ENCODE peak calls at places on chromosomes 4 and X, in nine cellular contexts. I, W, H, O, Q, Z, T, P and E are unnamed samples.
A peak's percentile ranks its signal among the peaks of the same experiment; 100 is the strongest.

GRCh38 chr4:4416981-4417380 is 30.1 kb downstream of the NSG1 start:
- DNase-seq in P (no peak), Q (no peak), Z (no peak), H (no peak), W (no peak), T (no peak), O (peak; percentile 36), I (no peak), E (no peak)

GRCh38 chr4:184402239-184402638 is 72.1 kb downstream of the IRF2 start:
- DNase-seq in Z (no peak), H (no peak), O (no peak), T (no peak), I (no peak), Q (no peak), W (no peak), P (no peak), E (no peak)

GRCh38 chr4:41209187-41209586 is 5.2 kb downstream of the APBB2 start:
- DNase-seq in I (peak; percentile 71), Q (no peak), W (peak; percentile 71), O (no peak), Z (no peak), H (no peak), P (no peak), T (peak; percentile 62), E (no peak)

GRCh38 chrX:34578237-34578636 is 78.8 kb downstream of the TMEM47 start:
- DNase-seq in T (peak; percentile 21), H (no peak), P (peak; percentile 71), W (no peak), Z (no peak), O (no peak), Q (peak; percentile 24), I (no peak), E (no peak)

GRCh38 chrX:130120321-130120731 is 10.0 kb upstream of the ELF4 start:
- DNase-seq in Z (peak; percentile 28), W (no peak), P (no peak), T (no peak), H (no peak), I (no peak), Q (no peak), O (no peak), E (no peak)

GRCh38 chr4:10403633-10404445 is 53.4 kb downstream of the ZNF518B start:
- DNase-seq in Z (no peak), I (no peak), H (no peak), T (peak; percentile 15), O (no peak), P (peak; percentile 71), Q (no peak), W (peak; percentile 27), E (no peak)

GRCh38 chr4:2352171-2352570 is 66.3 kb downstream of the ZFYVE28 start:
- DNase-seq in O (no peak), W (no peak), H (no peak), T (no peak), P (no peak), I (peak; percentile 35), Q (no peak), Z (no peak), E (no peak)

GRCh38 chrX:46796574-46797191 is 37.8 kb upstream of the SLC9A7 start:
- DNase-seq in P (peak; percentile 81), T (peak; percentile 51), Q (no peak), Z (peak; percentile 69), W (peak; percentile 73), I (peak; percentile 78), H (peak; percentile 19), O (no peak), E (peak; percentile 22)

GRCh38 chrX:44580466-44580865 is 37.8 kb upstream of the FUNDC1 start:
- DNase-seq in Q (no peak), T (peak; percentile 73), W (no peak), P (peak; percentile 63), I (no peak), H (no peak), Z (no peak), O (no peak), E (no peak)

GRCh38 chrX:11180571-11180970 is 69.4 kb downstream of the HCCS start:
- DNase-seq in Z (no peak), I (no peak), W (no peak), P (peak; percentile 11), T (peak; percentile 13), H (no peak), Q (no peak), O (no peak), E (no peak)

GRCh38 chr4:94669672-94670664 is 87.8 kb upstream of the BMPR1B start:
- DNase-seq in P (peak; percentile 48), Q (no peak), Z (no peak), O (no peak), W (no peak), H (no peak), T (no peak), I (no peak), E (no peak)

GRCh38 chr4:183291070-183291469 is 29.0 kb downstream of the CLDN22 start:
- DNase-seq in T (no peak), W (no peak), H (no peak), I (no peak), P (no peak), Q (no peak), O (no peak), Z (no peak), E (no peak)

GRCh38 chr4:112817933-112818921 is 181.3 kb downstream of the LARP7 start:
- DNase-seq in P (peak; percentile 94), T (peak; percentile 90), Q (peak; percentile 75), O (peak; percentile 82), W (peak; percentile 34), I (no peak), Z (peak; percentile 42), H (peak; percentile 48), E (peak; percentile 78)

GRCh38 chrX:72019487-72019886 is 108.8 kb downstream of the NHSL2 start:
- DNase-seq in T (no peak), W (peak; percentile 13), Z (no peak), H (no peak), O (peak; percentile 46), Q (no peak), I (no peak), P (no peak), E (no peak)

GRCh38 chr4:1612278-1613098 is 71.6 kb downstream of the FAM53A start:
- DNase-seq in I (peak; percentile 30), T (no peak), P (no peak), Q (no peak), H (no peak), W (no peak), Z (no peak), O (no peak), E (no peak)

GRCh38 chr4:111773858-111774257 is 371.4 kb upstream of the FAM241A start:
- DNase-seq in Q (no peak), P (peak; percentile 13), H (no peak), O (no peak), T (no peak), W (no peak), I (no peak), Z (no peak), E (no peak)

GRCh38 chrX:107429090-107429489 is 20.4 kb upstream of the FRMPD3 start:
- DNase-seq in I (no peak), O (no peak), P (peak; percentile 38), Z (no peak), Q (no peak), W (peak; percentile 46), T (no peak), H (peak; percentile 2), E (no peak)

GRCh38 chrX:136608295-136608933 is 39.5 kb upstream of the CD40LG start:
- DNase-seq in I (no peak), W (peak; percentile 29), T (peak; percentile 2), O (no peak), Q (no peak), P (peak; percentile 50), Z (peak; percentile 33), H (no peak), E (no peak)

GRCh38 chr4:123325241-123325681 is 71.3 kb upstream of the SPRY1 start:
- DNase-seq in W (no peak), I (no peak), P (no peak), T (peak; percentile 70), H (peak; percentile 89), Q (no peak), Z (peak; percentile 33), O (no peak), E (no peak)
- H3K4me3 ChIP-seq in W (no peak overlapping the region), I (no peak overlapping the region), P (no peak overlapping the region), T (no peak overlapping the region), H (no peak overlapping the region), Q (no peak overlapping the region), Z (no peak overlapping the region), O (no peak overlapping the region), E (no peak overlapping the region)

GRCh38 chr4:189974056-189974455 is 33.4 kb downstream of the FRG1 start:
- DNase-seq in W (no peak), Q (no peak), O (no peak), P (peak; percentile 13), T (no peak), Z (no peak), H (no peak), I (no peak), E (no peak)
- TF ChIP-seq CTCF in W (no peak), Q (peak; percentile 26), O (no peak), P (peak; percentile 36), T (peak; percentile 21), Z (peak; percentile 4), H (peak; percentile 29), I (no peak), E (peak; percentile 21)

DNA sequence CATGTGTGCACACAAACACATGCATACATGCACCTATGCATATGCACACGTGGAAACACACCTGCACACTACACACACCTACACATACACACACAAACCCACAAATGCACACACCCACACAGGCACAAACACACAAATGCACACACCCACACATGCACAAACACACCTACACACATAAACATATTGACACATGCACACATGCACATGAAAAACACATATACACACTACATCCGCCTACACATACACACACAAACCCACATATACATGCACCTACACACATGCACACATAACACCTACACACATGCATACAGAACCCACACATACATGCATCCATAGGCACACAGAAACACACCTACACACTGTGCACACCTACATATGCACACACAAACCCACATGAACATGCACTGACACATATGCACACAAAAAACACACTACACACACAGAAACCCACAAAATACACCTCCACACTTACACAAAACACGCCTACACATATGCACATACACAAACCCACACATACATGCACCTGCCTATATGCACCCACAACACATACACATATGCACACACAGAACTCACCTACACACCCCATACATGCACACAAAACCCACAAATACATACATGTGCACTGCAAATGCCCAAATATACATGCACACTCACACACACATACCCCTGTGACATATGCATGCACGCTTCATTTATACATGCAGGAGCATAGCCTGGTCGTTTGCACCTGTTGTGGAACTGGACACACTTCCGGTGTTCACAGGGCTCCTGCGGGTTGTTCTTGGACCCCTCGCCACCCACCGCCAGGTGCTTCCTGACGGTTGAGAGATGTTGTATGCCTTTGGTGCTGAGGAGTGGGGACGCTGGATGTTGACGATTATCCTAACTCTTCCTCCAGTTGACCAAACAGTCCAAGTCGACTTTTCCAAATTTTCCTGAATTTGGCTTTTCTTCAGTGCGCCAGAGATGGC is 22.1 kb downstream of the CD99 start:
- DNase-seq in O (no peak), P (no peak), T (no peak), W (no peak), Q (no peak), Z (no peak), H (no peak), I (no peak), E (no peak)
- H3K4me3 ChIP-seq in O (no peak overlapping the region), P (no peak overlapping the region), T (no peak overlapping the region), W (no peak overlapping the region), Q (no peak overlapping the region), Z (no peak overlapping the region), H (no peak overlapping the region), I (no peak overlapping the region), E (no peak overlapping the region)

DNA sequence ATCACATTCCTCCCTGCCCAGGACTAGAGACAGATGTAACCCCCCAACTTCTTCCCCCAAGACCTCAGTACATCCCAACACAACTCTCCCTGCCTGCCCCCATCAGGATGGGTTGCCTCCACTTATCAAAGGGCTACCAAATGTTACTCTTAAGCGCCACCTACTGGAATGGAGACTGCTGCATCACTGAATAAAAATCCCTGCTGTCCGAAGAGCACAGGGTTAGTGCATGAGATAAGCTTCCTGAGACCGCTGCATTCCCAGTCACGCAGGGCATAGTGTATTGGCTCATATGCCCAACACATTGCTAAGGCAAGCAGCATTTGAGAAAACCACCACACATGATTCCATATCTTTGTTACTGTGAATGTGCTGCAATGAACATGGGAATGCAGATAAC is 544.5 kb downstream of the PPP4R3C start:
- DNase-seq in O (no peak), P (peak; percentile 57), W (no peak), H (no peak), T (no peak), Q (no peak), Z (no peak), I (peak; percentile 11), E (no peak)
- TF ChIP-seq CTCF in O (no peak), P (peak; percentile 59), W (no peak), H (peak; percentile 18), T (peak; percentile 45), Q (no peak), Z (no peak), I (no peak), E (no peak)